ENCODE peak calls at places on chromosomes 13 and 19, in seven cellular contexts. W is amniotic epithelial cell; U is CD8-positive, alpha-beta memory T cell; I is AG08396; G is epithelial cell of esophagus; K is left lung; V is cardiac muscle cell. O is an unnamed sample.
A peak's percentile ranks its signal among the peaks of the same experiment; 100 is the strongest.

GRCh38 chr13:27979001-27979643 is 9.4 kb downstream of the URAD start:
- DNase-seq in W (no peak), U (no peak), I (no peak), G (no peak), K (no peak), V (no peak), O (no peak)

GRCh38 chr13:20473139-20473538 is 52.5 kb downstream of the CRYL1 start:
- DNase-seq in W (peak; percentile 54), U (no peak), I (peak; percentile 33), G (no peak), K (no peak), V (no peak), O (peak; percentile 40)

GRCh38 chr19:42316223-42317211 is 3.4 kb downstream of the TMEM145 start:
- DNase-seq in W (no peak), U (no peak), I (no peak), G (no peak), K (peak; percentile 86), V (peak; percentile 50), O (no peak)

GRCh38 chr19:15622991-15623390 is 8.0 kb downstream of the CYP4F8 start:
- DNase-seq in W (no peak), U (no peak), I (no peak), G (peak; percentile 22), K (no peak), V (no peak), O (no peak)

GRCh38 chr13:58598241-58598640 is 966.7 kb downstream of the PCDH17 start:
- DNase-seq in W (no peak), U (no peak), I (no peak), G (no peak), K (no peak), V (no peak), O (no peak)

GRCh38 chr13:35894636-35895035 is 236.5 kb downstream of the DCLK1 start:
- DNase-seq in W (no peak), U (no peak), I (no peak), G (no peak), K (no peak), V (no peak), O (no peak)

GRCh38 chr19:40831502-40832430 is 18.5 kb downstream of the CYP2A6 start:
- DNase-seq in W (peak; percentile 99), U (no peak), I (peak; percentile 82), G (peak; percentile 88), K (peak; percentile 34), V (peak; percentile 98), O (peak; percentile 98)

GRCh38 chr13:73335938-73336337 is 277.1 kb downstream of the KLF5 start:
- DNase-seq in W (peak; percentile 36), U (no peak), I (no peak), G (peak; percentile 77), K (no peak), V (no peak), O (peak; percentile 19)

GRCh38 chr13:92843549-92843948 is 383.1 kb upstream of the GPC6 start:
- DNase-seq in W (peak; percentile 62), U (no peak), I (peak; percentile 8), G (peak; percentile 59), K (no peak), V (peak; percentile 73), O (peak; percentile 78)

GRCh38 chr13:52794589-52794988 is 53.9 kb downstream of the PCDH8 start:
- DNase-seq in W (no peak), U (no peak), I (no peak), G (no peak), K (no peak), V (no peak), O (no peak)

GRCh38 chr19:6222884-6223283 is 56.9 kb downstream of the MLLT1 start:
- DNase-seq in W (no peak), U (no peak), I (no peak), G (peak; percentile 73), K (peak; percentile 70), V (no peak), O (no peak)

GRCh38 chr13:74450525-74450845 is 316.3 kb upstream of the KLF12 start:
- DNase-seq in W (no peak), U (no peak), I (no peak), G (peak; percentile 92), K (no peak), V (no peak), O (no peak)

GRCh38 chr19:46998445-46999142 is 21.0 kb upstream of the NPAS1 start:
- DNase-seq in W (no peak), U (no peak), I (no peak), G (no peak), K (no peak), V (no peak), O (no peak)

GRCh38 chr19:6103894-6104293 is 6.4 kb downstream of the RFX2 start:
- DNase-seq in W (no peak), U (no peak), I (no peak), G (no peak), K (no peak), V (no peak), O (no peak)

GRCh38 chr19:43594710-43595604 is 977 bp downstream of the IRGQ start:
- DNase-seq in W (peak; percentile 64), U (peak; percentile 65), I (peak; percentile 63), G (peak; percentile 79), K (peak; percentile 93), V (peak; percentile 73), O (peak; percentile 85)

GRCh38 chr13:32824671-32825070 is 191.6 kb upstream of the KL start:
- DNase-seq in W (peak; percentile 79), U (no peak), I (peak; percentile 69), G (peak; percentile 92), K (no peak), V (peak; percentile 87), O (peak; percentile 95)

GRCh38 chr13:73173160-73173905 is 114.5 kb downstream of the KLF5 start:
- DNase-seq in W (no peak), U (no peak), I (no peak), G (peak; percentile 68), K (no peak), V (no peak), O (no peak)

GRCh38 chr13:95745752-95746151 is 68.8 kb downstream of the DNAJC3 start:
- DNase-seq in W (peak; percentile 20), U (no peak), I (no peak), G (peak; percentile 11), K (no peak), V (peak; percentile 11), O (peak; percentile 11)

GRCh38 chr13:102873653-102874052 is 27.8 kb downstream of the ERCC5 start:
- DNase-seq in W (peak; percentile 83), U (no peak), I (no peak), G (peak; percentile 76), K (no peak), V (peak; percentile 26), O (peak; percentile 36)

GRCh38 chr19:38265213-38265861 is 964 bp downstream of the SPINT2 start:
- DNase-seq in W (no peak), U (no peak), I (no peak), G (peak; percentile 66), K (no peak), V (no peak), O (no peak)

GRCh38 chr13:21800847-21801616 is 130.2 kb downstream of the FGF9 start:
- DNase-seq in W (peak; percentile 78), U (no peak), I (no peak), G (peak; percentile 75), K (no peak), V (no peak), O (no peak)

GRCh38 chr13:95882121-95882520 is 171.1 kb downstream of the UGGT2 start:
- DNase-seq in W (no peak), U (no peak), I (no peak), G (no peak), K (no peak), V (no peak), O (no peak)

GRCh38 chr19:8611391-8611883 is 922 bp upstream of the ADAMTS10 start:
- DNase-seq in W (no peak), U (no peak), I (no peak), G (no peak), K (peak; percentile 71), V (peak; percentile 32), O (no peak)

GRCh38 chr19:54430306-54431254 is 15.3 kb downstream of the TTYH1 start:
- DNase-seq in W (no peak), U (peak; percentile 40), I (peak; percentile 80), G (peak; percentile 37), K (peak; percentile 87), V (peak; percentile 51), O (peak; percentile 68)

GRCh38 chr19:3575949-3576673 is 3.4 kb downstream of the HMG20B start:
- DNase-seq in W (no peak), U (no peak), I (no peak), G (no peak), K (no peak), V (no peak), O (no peak)

GRCh38 chr19:27716922-27717321 is 1496.0 kb downstream of the UQCRFS1 start:
- DNase-seq in W (no peak), U (no peak), I (no peak), G (no peak), K (no peak), V (no peak), O (no peak)

GRCh38 chr19:40519352-40520322 is 52.8 kb downstream of the SPTBN4 start:
- DNase-seq in W (peak; percentile 29), U (no peak), I (peak; percentile 68), G (peak; percentile 47), K (peak; percentile 75), V (peak; percentile 57), O (peak; percentile 25)

GRCh38 chr13:74026753-74027152 is 107.5 kb downstream of the KLF12 start:
- DNase-seq in W (peak; percentile 21), U (peak; percentile 55), I (no peak), G (peak; percentile 56), K (no peak), V (peak; percentile 4), O (peak; percentile 46)

GRCh38 chr13:88544836-88545235 is 873.7 kb downstream of the SLITRK5 start:
- DNase-seq in W (peak; percentile 4), U (no peak), I (no peak), G (peak; percentile 81), K (no peak), V (no peak), O (no peak)

GRCh38 chr19:49419173-49419572 is 4.1 kb downstream of the PTH2 start:
- DNase-seq in W (no peak), U (no peak), I (no peak), G (no peak), K (no peak), V (no peak), O (no peak)